ENCODE peak calls at places on chromosomes 3 and 15, in five cellular contexts. M is A549, R is upper lobe of right lung, Z is glutamatergic neuron, I is left colon. E is an unnamed sample.

GRCh38 chr3:99714146-99714545 is 75.8 kb downstream of the COL8A1 start:
- DNase-seq in M (no peak), R (no peak), Z (no peak), I (no peak), E (no peak)

GRCh38 chr15:69061414-69061842 is 46.9 kb downstream of the NOX5 start:
- DNase-seq in I (no peak), R (no peak), M (no peak), Z (no peak), E (no peak)

GRCh38 chr3:188573286-188573928 is 419.4 kb downstream of the LPP start:
- DNase-seq in M (no peak), Z (no peak), I (no peak), R (no peak), E (no peak)

GRCh38 chr3:186823391-186823790 is 17.1 kb upstream of the RFC4 start:
- DNase-seq in I (no peak), R (no peak), M (no peak), Z (no peak), E (no peak)

GRCh38 chr15:77807115-77807514 is 174.4 kb upstream of the LINGO1 start:
- DNase-seq in Z (no peak), R (no peak), M (no peak), I (no peak), E (no peak)

GRCh38 chr15:88375234-88375926 is 91.8 kb downstream of the MRPL46 start:
- DNase-seq in M (peak), R (no peak), Z (no peak), I (no peak), E (no peak)

GRCh38 chr15:29102911-29103824 is 166.5 kb downstream of the NSMCE3 start:
- DNase-seq in R (no peak), I (no peak), Z (no peak), M (no peak), E (no peak)

GRCh38 chr3:185667574-185667973 is 81.5 kb downstream of the SENP2 start:
- DNase-seq in M (no peak), R (no peak), Z (no peak), I (no peak), E (no peak)

GRCh38 chr15:62382046-62382445 is 217.0 kb upstream of the C2CD4B start:
- DNase-seq in Z (no peak), I (no peak), M (no peak), R (no peak), E (no peak)

GRCh38 chr3:50112462-50112861 is 23.7 kb downstream of the RBM5 start:
- DNase-seq in I (no peak), R (no peak), Z (no peak), M (no peak), E (no peak)

GRCh38 chr3:74079961-74080562 is 455.3 kb upstream of the PDZRN3 start:
- DNase-seq in R (no peak), Z (no peak), I (no peak), M (no peak), E (no peak)

GRCh38 chr15:62711691-62712454 is 330.7 kb upstream of the TPM1 start:
- DNase-seq in M (no peak), Z (no peak), R (no peak), I (no peak), E (no peak)

GRCh38 chr3:50450135-50450911 is 53.1 kb downstream of the CACNA2D2 start:
- DNase-seq in Z (no peak), R (peak), M (no peak), I (peak), E (no peak)

GRCh38 chr15:76203766-76204557 is 107.3 kb downstream of the ETFA start:
- DNase-seq in R (peak), Z (no peak), I (no peak), M (no peak), E (no peak)

GRCh38 chr15:27933562-27933961 is 165.6 kb downstream of the OCA2 start:
- DNase-seq in M (no peak), Z (no peak), I (no peak), R (no peak), E (no peak)

GRCh38 chr3:170038434-170039110 is 777 bp downstream of the GPR160 start:
- DNase-seq in R (peak), Z (peak), I (peak), M (no peak), E (peak)

GRCh38 chr15:52094811-52095584 is 17.6 kb downstream of the BCL2L10 start:
- DNase-seq in Z (peak), M (no peak), I (no peak), R (no peak), E (no peak)

GRCh38 chr15:78977591-78978347 is 32.9 kb upstream of the CTSH start:
- DNase-seq in I (no peak), R (no peak), Z (no peak), M (no peak), E (no peak)

GRCh38 chr15:64443747-64444621 is 16.4 kb upstream of the ZNF609 start:
- DNase-seq in M (peak), R (no peak), I (no peak), Z (no peak), E (no peak)

GRCh38 chr3:147424325-147424910 is 15.3 kb downstream of the ZIC1 start:
- DNase-seq in M (no peak), R (no peak), Z (peak), I (no peak), E (no peak)

GRCh38 chr3:72973031-72973723 is 23.4 kb upstream of the PPP4R2 start:
- DNase-seq in R (no peak), I (peak), Z (no peak), M (no peak), E (peak)

GRCh38 chr3:64105816-64106215 is 82.5 kb upstream of the PSMD6 start:
- DNase-seq in M (no peak), I (no peak), R (no peak), Z (no peak), E (no peak)

GRCh38 chr3:186361612-186362408 is at the start of gene DGKG:
- DNase-seq in R (peak), Z (peak), M (peak), I (peak), E (no peak)

GRCh38 chr15:26842391-26842790 is 24.5 kb upstream of the GABRA5 start:
- DNase-seq in M (no peak), Z (peak), R (no peak), I (no peak), E (no peak)

GRCh38 chr3:135325726-135326245 is 530.7 kb downstream of the EPHB1 start:
- DNase-seq in M (no peak), R (no peak), I (no peak), Z (no peak), E (no peak)

GRCh38 chr15:79160211-79160610 is 69.6 kb upstream of the RASGRF1 start:
- DNase-seq in Z (no peak), M (no peak), R (no peak), I (no peak), E (no peak)

GRCh38 chr15:51094606-51095569 is at the start of gene TNFAIP8L3:
- DNase-seq in I (no peak), R (peak), M (peak), Z (peak), E (peak)

GRCh38 chr15:101246824-101247745 is 4.8 kb downstream of the CHSY1 start:
- DNase-seq in I (no peak), Z (no peak), M (no peak), R (no peak), E (no peak)

GRCh38 chr3:187958432-187959003 is 195.4 kb upstream of the LPP start:
- DNase-seq in R (no peak), M (no peak), Z (no peak), I (no peak), E (no peak)

GRCh38 chr3:12076666-12077065 is 72.5 kb downstream of the SYN2 start:
- DNase-seq in M (no peak), Z (no peak), R (no peak), I (no peak), E (no peak)

GRCh38 chr15:44250566-44250965 is 38.0 kb upstream of the GOLM2 start:
- DNase-seq in M (no peak), R (no peak), Z (no peak), I (no peak), E (no peak)

GRCh38 chr3:152176241-152176640 is 92.5 kb upstream of the MBNL1 start:
- DNase-seq in M (no peak), Z (no peak), I (no peak), R (no peak), E (no peak)

GRCh38 chr15:57298204-57298603 is 78.1 kb upstream of the CGNL1 start:
- DNase-seq in Z (no peak), M (no peak), R (no peak), I (no peak), E (no peak)

GRCh38 chr3:75985432-75985831 is 200.1 kb upstream of the ZNF717 start:
- DNase-seq in Z (no peak), R (no peak), M (no peak), I (no peak), E (no peak)

GRCh38 chr3:69326821-69327433 is 59.0 kb downstream of the FRMD4B start:
- DNase-seq in R (no peak), M (no peak), I (no peak), Z (no peak), E (no peak)

GRCh38 chr3:111571272-111571671 is 23.9 kb downstream of the ZBED2 start:
- DNase-seq in M (no peak), R (no peak), I (no peak), Z (no peak), E (no peak)

GRCh38 chr15:38652998-38653397 is 88.4 kb upstream of the RASGRP1 start:
- DNase-seq in Z (no peak), R (no peak), I (no peak), M (no peak), E (no peak)

GRCh38 chr3:53236112-53236841 is 19.5 kb downstream of the TKT start:
- DNase-seq in M (peak), I (peak), R (peak), Z (no peak), E (no peak)

GRCh38 chr3:14633819-14634424 is 17.6 kb upstream of the CCDC174 start:
- DNase-seq in M (peak), Z (peak), I (no peak), R (peak), E (peak)

E was measured in Caco-2.